ENCODE peak calls at places on chromosomes 3 and 15, in six cellular contexts. V, T, E, H, X and L are unnamed samples.

GRCh38 chr3:47016934-47017435 is 37.5 kb downstream of the NBEAL2 start:
- DNase-seq in V (no peak), T (peak; percentile 67), E (no peak), H (no peak), X (peak; percentile 61), L (peak; percentile 52)

GRCh38 chr3:66211779-66212178 is 9.0 kb upstream of the SLC25A26 start:
- DNase-seq in V (no peak), T (no peak), E (no peak), H (no peak), X (peak; percentile 37), L (no peak)

GRCh38 chr3:17554078-17554477 is 188.4 kb downstream of the TBC1D5 start:
- DNase-seq in V (no peak), T (no peak), E (no peak), H (no peak), X (no peak), L (no peak)

GRCh38 chr3:198107840-198108734 is 148.1 kb downstream of the LMLN start:
- DNase-seq in V (no peak), T (no peak), E (no peak), H (no peak), X (no peak), L (no peak)

GRCh38 chr15:29631076-29632070 is 190.9 kb downstream of the TJP1 start:
- DNase-seq in V (peak; percentile 51), T (no peak), E (no peak), H (no peak), X (peak; percentile 3), L (peak; percentile 53)

GRCh38 chr3:33663042-33663441 is 55.0 kb downstream of the CLASP2 start:
- DNase-seq in V (no peak), T (no peak), E (no peak), H (no peak), X (no peak), L (no peak)

GRCh38 chr3:63948995-63949394 is 36.8 kb upstream of the SCAANT1 start:
- DNase-seq in V (no peak), T (peak; percentile 83), E (no peak), H (no peak), X (no peak), L (no peak)

GRCh38 chr3:107240183-107241091 is 136.8 kb upstream of the CCDC54 start:
- DNase-seq in V (peak; percentile 70), T (peak; percentile 86), E (peak; percentile 50), H (peak; percentile 78), X (peak; percentile 80), L (peak; percentile 83)

GRCh38 chr3:140727886-140728285 is 50.0 kb downstream of the TRIM42 start:
- DNase-seq in V (no peak), T (no peak), E (no peak), H (no peak), X (no peak), L (no peak)

GRCh38 chr3:170780955-170781354 is 89.0 kb downstream of the RPL22L1 start:
- DNase-seq in V (no peak), T (peak; percentile 41), E (no peak), H (no peak), X (no peak), L (no peak)

GRCh38 chr3:4351164-4351855 is 48.1 kb downstream of the SETMAR start:
- DNase-seq in V (no peak), T (peak; percentile 67), E (no peak), H (no peak), X (no peak), L (no peak)

GRCh38 chr15:101187820-101188516 is 63.9 kb downstream of the CHSY1 start:
- DNase-seq in V (no peak), T (peak; percentile 96), E (no peak), H (no peak), X (peak; percentile 52), L (no peak)
- TF ChIP-seq CTCF in V (no peak), T (no peak), E (no peak), H (no peak), X (no peak), L (no peak)

DNA sequence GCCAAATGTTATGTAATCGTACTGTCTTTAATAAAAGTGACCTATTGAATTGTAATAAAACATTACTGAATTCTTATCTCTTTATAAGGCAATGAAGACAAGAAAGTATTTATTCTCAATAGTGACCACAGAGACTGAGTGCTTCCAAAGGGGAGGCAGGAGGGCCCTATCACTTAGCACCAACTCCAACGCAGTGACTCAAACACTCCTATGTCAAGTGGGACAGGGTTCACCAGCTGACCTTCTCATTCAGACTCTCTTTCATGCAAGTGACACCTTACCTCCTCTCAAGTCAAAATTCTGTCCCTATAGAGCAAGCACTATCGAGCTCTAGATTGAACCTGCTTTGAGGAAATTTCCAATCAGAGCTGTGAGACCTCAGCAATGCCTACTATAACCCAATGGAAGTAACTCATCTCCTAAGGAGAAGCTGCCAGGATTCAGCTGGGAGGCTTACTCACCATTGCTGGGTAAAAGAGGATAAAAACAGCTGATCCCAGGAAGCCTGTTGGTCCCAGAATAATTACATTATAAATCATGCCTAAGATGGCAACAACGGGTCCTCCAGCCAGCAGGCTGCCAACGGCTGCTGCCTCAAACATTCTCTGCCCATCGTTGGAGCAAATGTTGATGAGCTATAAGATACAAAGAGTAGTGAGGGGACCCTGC is 35.6 kb downstream of the ABCC5 start:
- DNase-seq in V (no peak), T (no peak), E (peak; percentile 46), H (no peak), X (no peak), L (no peak)
- H3K4me3 ChIP-seq in V (no peak overlapping the region), T (no peak overlapping the region), E (no peak overlapping the region), H (no peak overlapping the region), X (no peak overlapping the region), L (no peak overlapping the region)

DNA sequence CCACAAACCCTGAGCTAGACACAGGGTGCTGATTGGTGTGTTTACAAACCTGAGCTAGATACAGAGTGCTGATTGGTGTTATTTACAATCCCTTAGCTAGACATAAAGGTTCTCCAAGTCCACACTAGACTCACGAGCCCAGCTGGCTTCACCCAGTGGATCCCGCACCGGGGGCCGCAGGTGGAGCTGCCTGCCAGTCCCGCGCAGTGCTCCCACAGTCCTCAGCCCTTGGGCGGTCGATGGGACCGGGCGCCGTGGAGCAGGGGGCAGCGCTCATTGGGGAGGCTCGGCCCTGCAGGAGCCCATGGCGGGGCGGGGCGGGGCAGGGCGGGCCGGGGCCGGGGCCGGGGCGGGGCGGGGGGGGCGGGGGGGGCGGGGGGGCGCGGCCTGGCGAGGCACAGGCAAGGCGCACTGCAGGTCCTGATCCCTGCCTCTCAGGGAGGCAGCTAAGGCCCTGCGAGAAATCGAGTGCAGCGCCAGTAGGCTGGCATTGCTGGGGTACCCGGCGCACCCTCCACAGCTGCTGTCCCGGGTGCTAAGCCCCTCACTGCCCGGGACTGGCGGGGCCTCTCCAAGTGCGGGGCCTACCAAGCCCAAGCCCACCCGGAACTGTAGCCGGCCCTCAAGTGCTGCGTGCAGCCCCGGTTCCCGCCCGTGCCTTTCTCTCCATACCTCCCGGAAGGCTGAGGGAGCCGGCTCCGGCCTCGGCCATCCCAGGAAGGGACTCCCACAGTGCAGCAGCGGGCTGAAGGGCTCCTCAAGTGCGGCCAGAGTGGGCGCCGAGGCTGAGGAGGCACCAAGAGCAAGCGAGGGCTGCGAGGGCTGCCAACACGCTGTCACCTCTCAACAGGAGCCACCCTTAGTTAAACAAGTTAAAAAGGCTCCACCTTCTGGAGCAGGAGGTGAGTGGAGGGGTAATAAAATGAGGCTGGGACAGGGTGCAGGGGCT is 9.8 kb upstream of the TMEM40 start:
- DNase-seq in V (no peak), T (no peak), E (no peak), H (no peak), X (no peak), L (no peak)
- TF ChIP-seq CTCF in V (no peak), T (no peak), E (no peak), H (no peak), X (no peak), L (no peak)

GRCh38 chr3:148203263-148204010 is 494.3 kb upstream of the AGTR1 start:
- DNase-seq in V (no peak), T (peak; percentile 24), E (no peak), H (no peak), X (peak; percentile 47), L (no peak)
- H3K4me3 ChIP-seq in V (no peak overlapping the region), T (no peak overlapping the region), E (no peak overlapping the region), H (no peak overlapping the region), X (no peak overlapping the region), L (no peak overlapping the region)

GRCh38 chr3:52444860-52445793 is at the start of gene SEMA3G:
- DNase-seq in V (peak; percentile 81), T (peak; percentile 61), E (peak; percentile 78), H (no peak), X (peak; percentile 82), L (peak; percentile 89)

GRCh38 chr3:52447512-52448355 is 2.8 kb upstream of the SEMA3G start:
- DNase-seq in V (no peak), T (no peak), E (no peak), H (no peak), X (no peak), L (no peak)

GRCh38 chr3:52443791-52444687 is 864 bp downstream of the SEMA3G start:
- DNase-seq in V (no peak), T (no peak), E (no peak), H (no peak), X (no peak), L (no peak)

GRCh38 chr3:52446631-52447511 is 2.0 kb upstream of the SEMA3G start:
- DNase-seq in V (peak; percentile 69), T (peak; percentile 56), E (peak; percentile 70), H (no peak), X (peak; percentile 76), L (peak; percentile 68)

DNA sequence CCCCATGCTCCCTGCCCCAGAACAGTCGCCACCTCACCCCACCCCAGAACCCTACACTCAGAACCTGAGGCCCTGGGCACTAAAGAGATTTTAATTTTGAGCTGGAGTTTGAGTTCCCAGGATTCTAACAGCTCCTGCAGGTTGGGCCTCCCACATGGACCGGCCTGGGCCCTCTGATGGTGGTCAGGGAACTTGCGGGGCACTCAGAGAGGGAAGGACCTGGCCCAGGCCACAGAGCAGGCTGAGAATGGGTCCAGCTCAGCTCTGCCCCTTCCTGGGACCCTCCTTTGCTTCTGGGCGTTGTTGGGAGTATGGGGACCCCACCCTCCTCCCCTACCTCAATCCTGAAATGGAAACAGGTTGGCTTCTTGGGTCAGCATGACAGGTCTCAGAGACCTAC is 1.1 kb upstream of the SEMA3G start:
- DNase-seq in V (no peak), T (no peak), E (no peak), H (no peak), X (no peak), L (no peak)
- TF ChIP-seq CTCF in V (no peak), T (no peak), E (no peak), H (no peak), X (no peak), L (no peak)

GRCh38 chr15:88804257-88804656 is 1.0 kb downstream of the ACAN start:
- DNase-seq in V (no peak), T (no peak), E (no peak), H (no peak), X (no peak), L (no peak)
- H3K4me3 ChIP-seq in V (no peak overlapping the region), T (no peak overlapping the region), E (no peak overlapping the region), H (peak overlapping the region; percentile 77), X (no peak overlapping the region), L (no peak overlapping the region)

GRCh38 chr15:34673241-34673640 is 81.6 kb downstream of the GJD2 start:
- DNase-seq in V (no peak), T (no peak), E (no peak), H (no peak), X (no peak), L (no peak)
- TF ChIP-seq CTCF in V (no peak), T (no peak), E (no peak), H (no peak), X (no peak), L (no peak)